ENCODE peak calls at places on chromosomes 16 and 17, in five cellular contexts. Z, D, L, T and E are unnamed samples.

GRCh38 chr17:33012522-33013033 is 20.9 kb downstream of the SPACA3 start:
- DNase-seq in Z (peak), D (peak), L (peak), T (no peak), E (no peak)

GRCh38 chr17:13484020-13484419 is 117.7 kb downstream of the HS3ST3A1 start:
- DNase-seq in Z (no peak), D (no peak), L (no peak), T (no peak), E (no peak)

GRCh38 chr17:77318491-77319210 is 177.9 kb downstream of the SEC14L1 start:
- DNase-seq in Z (no peak), D (peak), L (no peak), T (no peak), E (peak)

GRCh38 chr17:59825533-59826316 is 67.0 kb downstream of the TUBD1 start:
- DNase-seq in Z (peak), D (no peak), L (no peak), T (no peak), E (no peak)

GRCh38 chr16:48098472-48098871 is 57.3 kb downstream of the ABCC12 start:
- DNase-seq in Z (no peak), D (no peak), L (no peak), T (no peak), E (no peak)

GRCh38 chr17:28985950-28986713 is 19.7 kb downstream of the SEZ6 start:
- DNase-seq in Z (no peak), D (no peak), L (no peak), T (peak), E (peak)

GRCh38 chr17:82299452-82299851 is 18.0 kb downstream of the CD7 start:
- DNase-seq in Z (no peak), D (no peak), L (no peak), T (peak), E (no peak)

GRCh38 chr17:38538906-38539305 is 66.8 kb downstream of the SRCIN1 start:
- DNase-seq in Z (peak), D (no peak), L (no peak), T (no peak), E (no peak)

GRCh38 chr17:74964988-74965622 is 7.5 kb downstream of the HID1 start:
- DNase-seq in Z (no peak), D (no peak), L (no peak), T (no peak), E (no peak)

GRCh38 chr17:58535431-58535830 is 21.0 kb upstream of the MTMR4 start:
- DNase-seq in Z (peak), D (no peak), L (no peak), T (no peak), E (no peak)

GRCh38 chr16:52545544-52546262 is 1.2 kb downstream of the TOX3 start:
- DNase-seq in Z (no peak), D (no peak), L (no peak), T (peak), E (no peak)

GRCh38 chr17:49748791-49749190 is 15.1 kb downstream of the FAM117A start:
- DNase-seq in Z (no peak), D (no peak), L (no peak), T (no peak), E (no peak)

GRCh38 chr17:70251704-70252103 is 82.4 kb downstream of the KCNJ2 start:
- DNase-seq in Z (no peak), D (no peak), L (no peak), T (no peak), E (no peak)

GRCh38 chr17:61444831-61445230 is 7.4 kb upstream of the TBX4 start:
- DNase-seq in Z (peak), D (no peak), L (no peak), T (no peak), E (no peak)

GRCh38 chr16:51404386-51404785 is 253.3 kb upstream of the SALL1 start:
- DNase-seq in Z (no peak), D (no peak), L (no peak), T (no peak), E (no peak)

GRCh38 chr17:75535119-75535537 is 9.6 kb downstream of the LLGL2 start:
- DNase-seq in Z (no peak), D (no peak), L (no peak), T (no peak), E (peak)

GRCh38 chr17:7095642-7096041 is 15.6 kb upstream of the CLEC10A start:
- DNase-seq in Z (no peak), D (no peak), L (no peak), T (no peak), E (no peak)

GRCh38 chr16:1152123-1152638 is 725 bp upstream of the CACNA1H start:
- DNase-seq in Z (no peak), D (no peak), L (no peak), T (peak), E (peak)

GRCh38 chr17:83198366-83199341 is 119.2 kb downstream of the METRNL start:
- DNase-seq in Z (no peak), D (no peak), L (no peak), T (no peak), E (no peak)

GRCh38 chr17:30995347-30995746 is 24.5 kb downstream of the RNF135 start:
- DNase-seq in Z (peak), D (no peak), L (no peak), T (no peak), E (no peak)

GRCh38 chr17:31089461-31089860 is 5.3 kb upstream of the NF1 start:
- DNase-seq in Z (no peak), D (no peak), L (no peak), T (no peak), E (no peak)

GRCh38 chr17:21134559-21134958 is 7.8 kb downstream of the DHRS7B start:
- DNase-seq in Z (no peak), D (no peak), L (no peak), T (no peak), E (no peak)

GRCh38 chr17:53896047-53896446 is 73.3 kb downstream of the KIF2B start:
- DNase-seq in Z (no peak), D (no peak), L (no peak), T (peak), E (no peak)

GRCh38 chr16:88289549-88290344 is 93.0 kb upstream of the ZNF469 start:
- DNase-seq in Z (no peak), D (no peak), L (no peak), T (no peak), E (no peak)

GRCh38 chr16:81185416-81185815 is 53.1 kb upstream of the BCO1 start:
- DNase-seq in Z (no peak), D (no peak), L (no peak), T (no peak), E (no peak)

GRCh38 chr17:55783684-55784245 is 32.9 kb downstream of the PCTP start:
- DNase-seq in Z (no peak), D (peak), L (no peak), T (no peak), E (peak)

GRCh38 chr16:8511464-8511863 is 78.8 kb downstream of the TMEM114 start:
- DNase-seq in Z (no peak), D (no peak), L (no peak), T (no peak), E (no peak)

GRCh38 chr16:88524973-88525662 is 45.1 kb upstream of the ZC3H18 start:
- DNase-seq in Z (no peak), D (no peak), L (no peak), T (no peak), E (no peak)

GRCh38 chr17:79837888-79838540 is 1.2 kb downstream of the CBX4 start:
- DNase-seq in Z (no peak), D (no peak), L (no peak), T (no peak), E (no peak)

GRCh38 chr16:22646948-22647556 is 136.4 kb downstream of the NPIPB5 start:
- DNase-seq in Z (no peak), D (no peak), L (no peak), T (no peak), E (no peak)

GRCh38 chr16:49497466-49497865 is 123.9 kb downstream of the C16orf78 start:
- DNase-seq in Z (no peak), D (no peak), L (no peak), T (no peak), E (no peak)

GRCh38 chr17:45289316-45290268 is 27.2 kb downstream of the MAP3K14 start:
- DNase-seq in Z (no peak), D (no peak), L (no peak), T (no peak), E (peak)
- H3K27ac ChIP-seq in Z (no peak), D (peak), L (no peak), T (no peak), E (peak)

DNA sequence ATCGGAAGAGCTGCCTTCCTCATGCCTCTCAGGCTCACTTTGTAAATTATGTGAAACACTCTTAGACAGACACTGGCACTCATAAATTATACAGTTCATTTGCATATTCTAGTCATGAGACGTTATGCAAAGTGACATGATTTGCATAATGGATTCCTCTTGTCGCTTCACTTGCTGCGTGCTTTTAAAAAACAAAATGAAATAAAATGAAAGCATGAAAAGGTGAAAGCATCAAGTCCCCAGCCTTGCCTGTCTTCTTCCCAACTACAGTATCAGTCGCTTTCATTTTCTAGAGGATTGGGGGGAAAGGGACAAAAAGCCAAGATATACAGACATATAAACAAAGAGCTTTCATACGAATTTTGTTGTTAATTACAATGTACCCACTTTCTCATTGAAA is 252.8 kb upstream of the PMFBP1 start:
- DNase-seq in Z (no peak), D (no peak), L (no peak), T (no peak), E (no peak)
- TF ChIP-seq CTCF in Z (no peak), D (no peak), L (no peak), T (no peak), E (no peak)

DNA sequence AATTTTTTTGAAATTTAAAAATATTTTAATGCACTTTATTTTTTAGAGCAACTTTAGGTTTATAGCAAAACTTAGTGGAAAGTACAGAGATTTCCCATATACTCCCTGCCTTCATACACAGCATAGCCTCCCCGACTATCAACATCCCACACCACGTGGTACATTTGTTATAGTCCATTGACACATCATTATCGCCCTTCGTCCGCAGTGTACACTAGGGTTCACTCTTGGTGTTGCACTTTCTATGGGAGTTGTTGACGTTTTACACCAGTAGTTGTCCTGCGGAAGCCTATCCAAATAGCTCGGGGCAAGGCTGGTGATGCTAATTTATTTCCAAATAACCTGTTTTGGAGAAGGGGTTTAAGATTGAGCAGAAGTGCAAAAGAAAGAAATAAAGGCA is 52.6 kb downstream of the MYH3 start:
- DNase-seq in Z (no peak), D (no peak), L (no peak), T (no peak), E (no peak)
- H3K27ac ChIP-seq in Z (no peak), D (no peak), L (no peak), T (no peak), E (no peak)

GRCh38 chr17:17950806-17951205 is 21.4 kb downstream of the TOM1L2 start:
- DNase-seq in Z (peak), D (no peak), L (no peak), T (peak), E (no peak)
- TF ChIP-seq CTCF in Z (peak), D (no peak), L (peak), T (peak), E (peak)

GRCh38 chr17:907725-908124 is 71.9 kb downstream of the NXN start:
- DNase-seq in Z (no peak), D (no peak), L (no peak), T (no peak), E (no peak)

GRCh38 chr17:915416-916201 is 64.0 kb downstream of the NXN start:
- DNase-seq in Z (no peak), D (peak), L (no peak), T (peak), E (no peak)

GRCh38 chr17:909642-910323 is 69.8 kb downstream of the NXN start:
- DNase-seq in Z (no peak), D (no peak), L (no peak), T (no peak), E (no peak)

GRCh38 chr17:913207-913606 is 66.4 kb downstream of the NXN start:
- DNase-seq in Z (no peak), D (no peak), L (no peak), T (no peak), E (no peak)

DNA sequence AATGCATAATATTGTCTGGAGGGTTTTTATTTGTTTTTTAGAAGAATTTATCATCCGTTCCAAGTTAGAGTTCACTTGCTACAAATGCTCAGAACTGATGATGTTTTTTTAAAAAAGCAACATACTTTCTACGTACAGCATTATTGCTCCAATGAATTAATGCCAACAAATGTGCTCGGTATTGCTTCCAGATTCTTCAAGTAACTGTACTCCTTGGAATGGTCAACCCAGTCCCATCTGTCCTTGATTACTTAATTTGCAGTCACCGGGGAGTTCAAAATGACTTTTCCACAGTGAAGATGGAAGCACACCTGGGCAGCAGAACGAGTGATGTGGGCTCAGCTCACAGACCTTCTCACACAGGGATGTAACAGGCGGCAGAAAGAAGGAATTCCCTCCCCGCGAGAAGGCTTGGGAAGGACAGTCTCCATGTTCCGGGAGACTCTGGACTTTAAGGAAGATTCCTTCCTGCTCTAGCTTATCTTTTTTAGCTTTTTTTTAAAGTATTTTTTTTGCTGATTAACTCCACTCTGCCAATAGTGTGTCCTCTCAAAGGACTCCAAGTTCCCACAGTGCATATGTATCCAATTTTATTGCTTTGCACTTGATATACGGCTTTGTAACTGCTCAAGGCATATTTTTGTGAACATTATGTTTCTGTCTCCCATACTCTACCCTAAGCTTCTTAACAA is 68.9 kb downstream of the NXN start:
- DNase-seq in Z (no peak), D (no peak), L (no peak), T (no peak), E (no peak)
- H3K27ac ChIP-seq in Z (no peak), D (no peak), L (no peak), T (peak), E (no peak)

GRCh38 chr17:43085489-43085888 is 39.7 kb downstream of the BRCA1 start:
- DNase-seq in Z (no peak), D (no peak), L (no peak), T (peak), E (no peak)
- TF ChIP-seq CTCF in Z (peak), D (no peak), L (peak), T (no peak), E (no peak)

DNA sequence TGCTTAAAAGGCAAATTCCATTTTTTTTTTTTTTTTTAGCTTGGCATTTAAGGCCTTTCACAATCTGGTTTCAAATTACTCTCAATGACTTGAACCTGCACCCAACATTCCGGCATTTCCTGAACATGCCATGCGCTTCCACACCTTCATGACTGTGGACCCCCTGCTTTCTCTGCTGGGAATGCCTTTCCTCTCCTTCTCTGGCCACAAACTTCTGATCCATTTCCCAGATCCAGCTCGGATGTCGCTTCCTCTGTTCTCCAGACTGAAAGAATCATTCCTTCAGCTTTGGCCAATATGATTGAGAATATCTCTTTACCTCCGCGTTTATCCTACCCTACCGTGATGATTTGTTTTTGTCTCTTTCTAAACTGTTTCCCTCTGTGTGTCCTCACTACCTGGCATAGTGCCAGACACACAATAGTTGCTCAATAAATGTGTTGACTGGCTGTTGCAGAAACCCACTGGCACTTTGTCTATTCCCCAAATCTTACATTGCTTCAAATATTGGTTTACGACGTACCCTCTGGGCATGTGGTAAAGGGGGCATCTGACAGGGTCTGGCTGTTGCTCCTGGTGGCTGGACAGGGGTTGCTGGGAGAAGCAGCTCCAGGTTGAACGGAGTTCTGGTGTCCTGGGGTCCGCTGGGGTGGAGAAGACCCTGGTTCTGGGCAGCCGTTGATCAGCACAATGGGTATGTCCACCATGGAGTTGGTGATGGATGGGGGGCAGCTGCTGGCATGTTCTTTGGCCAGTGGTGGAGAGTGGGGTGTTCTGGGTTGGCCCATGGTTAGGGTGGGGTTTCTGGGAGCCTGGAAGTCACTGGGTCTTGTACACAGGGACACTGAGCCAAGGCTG is 14.7 kb downstream of the TNS4 start:
- DNase-seq in Z (peak), D (no peak), L (peak), T (no peak), E (no peak)
- H3K27ac ChIP-seq in Z (peak), D (peak), L (peak), T (no peak), E (no peak)

DNA sequence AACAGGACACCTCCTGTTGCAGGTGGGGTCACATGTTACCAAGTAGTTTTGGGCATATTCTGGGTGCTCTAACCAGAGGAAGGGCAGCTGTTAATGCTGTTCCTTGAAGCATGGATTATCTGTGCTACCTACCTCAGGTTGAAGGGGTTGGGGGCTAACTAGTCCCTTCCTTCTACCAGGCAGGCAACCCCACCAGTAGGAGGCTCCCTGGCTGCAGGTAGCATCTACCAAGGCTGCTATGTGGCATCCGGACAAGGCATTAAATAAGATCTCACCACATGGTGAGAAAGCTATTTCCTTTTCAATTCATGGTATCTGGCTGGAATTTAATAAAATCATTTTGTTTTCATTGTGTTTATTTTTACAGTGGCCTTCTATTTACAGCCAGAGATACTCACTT is 62.5 kb downstream of the CACNG3 start:
- DNase-seq in Z (no peak), D (no peak), L (no peak), T (peak), E (no peak)
- TF ChIP-seq CTCF in Z (no peak), D (no peak), L (no peak), T (peak), E (peak)

DNA sequence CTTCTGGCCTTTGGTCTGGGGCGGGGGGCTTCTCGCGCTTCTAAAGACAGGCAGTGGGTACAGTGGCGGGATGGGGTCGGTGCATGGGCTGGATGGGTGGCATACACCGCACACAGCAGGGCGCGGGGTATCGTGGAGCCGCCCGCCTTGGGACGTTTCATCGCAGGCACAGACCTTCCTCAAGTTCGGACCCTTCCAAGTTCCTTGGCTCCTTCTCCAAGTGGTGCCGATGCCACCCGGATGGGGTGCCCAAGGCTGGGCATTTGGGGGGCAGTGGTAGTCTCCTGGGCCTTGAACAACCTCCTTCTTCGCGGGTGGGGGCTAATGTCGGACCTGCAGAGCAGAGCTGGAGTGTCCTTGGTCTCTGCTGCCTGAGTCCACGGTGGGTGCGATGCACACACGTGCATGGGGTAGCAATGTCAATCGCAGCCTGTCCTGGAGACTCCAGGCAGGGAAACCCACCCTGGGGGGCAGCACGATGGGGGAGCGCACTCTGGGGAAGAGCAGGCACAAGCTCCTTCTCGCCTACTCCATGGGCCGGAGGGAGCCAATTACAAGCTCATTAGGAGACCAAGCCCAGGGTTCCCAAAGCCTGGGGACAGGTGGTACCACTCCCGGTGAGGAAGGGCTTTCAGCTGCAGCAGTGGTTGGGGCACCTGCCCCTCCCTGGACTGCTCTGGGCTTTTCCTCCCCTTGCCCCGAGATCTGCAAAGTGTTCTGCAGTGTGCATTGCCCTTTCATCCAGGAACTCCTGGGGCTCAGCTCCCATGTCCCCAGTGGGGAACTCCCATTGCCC is 721 bp upstream of the MTSS2 start:
- DNase-seq in Z (no peak), D (no peak), L (no peak), T (no peak), E (peak)
- H3K27ac ChIP-seq in Z (no peak), D (peak), L (peak), T (peak), E (peak)